ENCODE peak calls at places on chromosome 21, in four cellular contexts. J is heart left ventricle, I is colonic mucosa, K is IMR-90. Y is an unnamed sample. For H3K4me1, the result is how much of the 10 kb centered on the place peaks cover.

GRCh38 chr21:18468775-18469174 is 65.2 kb upstream of the TMPRSS15 start:
- DNase-seq in J (no peak), I (no peak), K (no peak), Y (no peak)

GRCh38 chr21:37041706-37042271 is 31.1 kb downstream of the PIGP start:
- DNase-seq in J (no peak), I (no peak), K (no peak), Y (no peak)

GRCh38 chr21:42395910-42396625 is at the start of gene TMPRSS3:
- DNase-seq in J (no peak), I (no peak), K (no peak), Y (no peak)

GRCh38 chr21:37580690-37581089 is 214.1 kb downstream of the DYRK1A start:
- DNase-seq in J (no peak), I (no peak), K (no peak), Y (no peak)

GRCh38 chr21:19489930-19490329 is 1086.3 kb upstream of the TMPRSS15 start:
- DNase-seq in J (no peak), I (no peak), K (no peak), Y (no peak)

GRCh38 chr21:16708431-16708830 is 804.4 kb upstream of the CXADR start:
- DNase-seq in J (no peak), I (no peak), K (peak), Y (no peak)

GRCh38 chr21:26457817-26458216 is 115.3 kb downstream of the CYYR1 start:
- DNase-seq in J (no peak), I (no peak), K (no peak), Y (no peak)

GRCh38 chr21:36889401-36889800 is 77.1 kb downstream of the HLCS start:
- DNase-seq in J (peak), I (no peak), K (no peak), Y (no peak)

GRCh38 chr21:25029580-25029979 is 577.7 kb downstream of the MRPL39 start:
- DNase-seq in J (no peak), I (no peak), K (no peak), Y (no peak)

GRCh38 chr21:19321688-19322087 is 918.1 kb upstream of the TMPRSS15 start:
- DNase-seq in J (no peak), I (no peak), K (no peak), Y (no peak)

GRCh38 chr21:28805885-28806284 is 186.8 kb downstream of the LTN1 start:
- DNase-seq in J (no peak), I (no peak), K (peak), Y (no peak)

GRCh38 chr21:28298251-28298672 is 694.4 kb downstream of the LTN1 start:
- DNase-seq in J (no peak), I (no peak), K (peak), Y (no peak)

GRCh38 chr21:38824124-38824822 is 18.5 kb downstream of the ETS2 start:
- DNase-seq in J (no peak), I (peak), K (peak), Y (peak)

GRCh38 chr21:42843021-42843420 is 36.3 kb downstream of the WDR4 start:
- DNase-seq in J (no peak), I (no peak), K (no peak), Y (peak)

GRCh38 chr21:33021150-33021549 is 4.6 kb upstream of the OLIG2 start:
- DNase-seq in J (no peak), I (no peak), K (no peak), Y (no peak)

GRCh38 chr21:32403201-32403701 is 9.3 kb upstream of the EVA1C start:
- DNase-seq in J (peak), I (peak), K (peak), Y (no peak)

GRCh38 chr21:16307256-16307655 is 577.5 kb downstream of the USP25 start:
- DNase-seq in J (no peak), I (no peak), K (no peak), Y (no peak)

GRCh38 chr21:37032877-37033471 is 26.5 kb downstream of the RIPPLY3 start:
- DNase-seq in J (no peak), I (no peak), K (peak), Y (peak)

GRCh38 chr21:37861561-37861960 is 54.7 kb downstream of the KCNJ6 start:
- DNase-seq in J (no peak), I (no peak), K (no peak), Y (no peak)

GRCh38 chr21:25039461-25040380 is 567.6 kb downstream of the MRPL39 start:
- DNase-seq in J (no peak), I (no peak), K (peak), Y (no peak)

GRCh38 chr21:39053126-39053525 is 130.1 kb downstream of the PSMG1 start:
- DNase-seq in J (no peak), I (no peak), K (no peak), Y (no peak)

GRCh38 chr21:34022557-34023335 is 50.6 kb upstream of the MRPS6 start:
- DNase-seq in J (no peak), I (no peak), K (no peak), Y (peak)
- H3K4me1 ChIP-seq in J (under half), I (under half), K (under half), Y (under half)

GRCh38 chr21:23093259-23093658 is 2095.1 kb downstream of the NCAM2 start:
- DNase-seq in J (no peak), I (no peak), K (no peak), Y (no peak)
- H3K27ac ChIP-seq in J (no peak), I (no peak), K (no peak), Y (no peak)

GRCh38 chr21:34129971-34130597 is 56.7 kb downstream of the MRPS6 start:
- DNase-seq in J (no peak), I (no peak), K (peak), Y (no peak)
- H3K4me1 ChIP-seq in J (under half), I (under half), K (under half), Y (under half)

GRCh38 chr21:41249476-41249875 is 67.1 kb upstream of the FAM3B start:
- DNase-seq in J (no peak), I (no peak), K (no peak), Y (no peak)
- H3K27ac ChIP-seq in J (no peak), I (no peak), K (no peak), Y (no peak)

GRCh38 chr21:45291613-45292398 is 4.1 kb upstream of the POFUT2 start:
- DNase-seq in J (no peak), I (peak), K (no peak), Y (no peak)
- H3K4me1 ChIP-seq in J (under half), I (under half), K (under half), Y (under half)

DNA sequence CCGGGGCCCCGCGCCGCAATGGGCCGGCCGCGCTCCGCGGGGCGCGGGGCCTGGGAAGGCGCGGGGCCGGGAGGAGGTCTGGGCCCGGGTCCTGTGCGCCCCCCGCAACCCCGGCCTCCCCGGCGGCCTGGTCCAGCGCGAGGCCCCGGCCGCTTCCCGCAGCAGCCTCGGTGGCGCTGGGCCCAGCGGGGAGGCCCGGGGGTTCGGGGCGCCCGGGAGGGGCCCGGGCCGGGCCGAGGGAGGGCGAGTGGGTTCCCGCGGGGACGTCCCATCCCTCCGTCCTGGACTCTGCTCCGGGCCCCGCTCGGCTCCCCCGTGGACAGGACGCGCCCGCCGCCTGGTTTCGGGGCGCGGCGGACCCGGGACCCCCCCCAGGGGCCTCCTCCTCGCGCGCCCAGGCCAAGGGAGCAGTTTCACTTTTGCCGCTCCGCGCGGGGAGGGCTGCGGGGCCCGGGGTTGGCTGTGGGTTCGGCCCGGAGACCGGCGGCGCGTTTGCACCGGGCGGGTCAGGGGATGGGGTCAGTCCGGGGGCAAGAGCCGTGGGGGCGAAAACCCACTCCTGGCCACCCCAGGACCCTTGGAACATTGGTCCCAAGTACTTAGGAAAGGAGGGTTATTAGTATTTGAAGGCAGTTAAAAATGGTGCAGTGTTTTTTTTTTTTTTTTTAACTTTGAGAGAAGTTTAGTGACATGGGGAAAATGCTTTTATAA is 603 bp downstream of the AGPAT3 start:
- DNase-seq in J (peak), I (peak), K (peak), Y (peak)
- H3K27ac ChIP-seq in J (peak), I (peak), K (peak), Y (peak)